ENCODE peak calls at places on chromosomes 11 and 22, in eight cellular contexts. I is heart right ventricle, L is NCI-H510A treated with DMSO at 0.1 percent for 48 hours, C is head of caudate nucleus, J is omental fat pad, X is HS-27A, G is hepatocyte, H is EL. S is an unnamed sample.

GRCh38 chr22:19056951-19057401 is 65.2 kb downstream of the DGCR2 start:
- DNase-seq in J (no peak), C (peak; percentile 12), H (no peak), G (no peak), I (no peak), X (no peak), L (no peak), S (no peak)

GRCh38 chr11:84261707-84262106 is 975.5 kb upstream of the CCDC90B start:
- DNase-seq in H (no peak), I (no peak), J (no peak), C (no peak), G (peak; percentile 14), L (no peak), X (no peak), S (no peak)

GRCh38 chr11:17353228-17354021 is 1.8 kb downstream of the NCR3LG1 start:
- DNase-seq in J (peak; percentile 46), H (peak; percentile 87), I (peak; percentile 72), X (peak; percentile 57), C (peak; percentile 80), G (peak; percentile 89), L (peak; percentile 57), S (no peak)

GRCh38 chr11:46444305-46444704 is 52.7 kb upstream of the CHRM4 start:
- DNase-seq in C (no peak), G (no peak), J (no peak), L (no peak), I (no peak), X (no peak), H (no peak), S (no peak)

GRCh38 chr22:25112538-25113253 is 87.0 kb upstream of the CRYBB3 start:
- DNase-seq in X (no peak), H (no peak), G (no peak), C (no peak), I (no peak), J (no peak), L (no peak), S (no peak)

GRCh38 chr22:25060522-25061071 is 108.1 kb downstream of the KIAA1671 start:
- DNase-seq in L (no peak), C (no peak), H (no peak), X (no peak), J (no peak), G (no peak), I (no peak), S (no peak)

GRCh38 chr22:19716041-19716828 is 1.9 kb downstream of the SEPTIN5 start:
- DNase-seq in G (no peak), I (no peak), J (no peak), H (no peak), L (no peak), X (no peak), C (no peak), S (no peak)

GRCh38 chr22:43171607-43172006 is 15.3 kb downstream of the TTLL12 start:
- DNase-seq in C (no peak), J (no peak), I (no peak), L (no peak), X (no peak), H (no peak), G (no peak), S (no peak)

GRCh38 chr11:118715837-118716260 is 36.4 kb upstream of the TREH start:
- DNase-seq in G (peak; percentile 36), I (no peak), C (no peak), L (peak; percentile 56), J (no peak), H (no peak), X (no peak), S (peak; percentile 80)

S was measured in iPS DF 19.7.